ENCODE peak calls at places on chromosomes 12 and 14, in seven cellular contexts. One of them, this sample, is unnamed.

GRCh38 chr14:61267336-61267735 is 13.8 kb downstream of the TMEM30B start:
- DNase-seq in non-pigmented ciliary epithelial cell: no peak
- DNase-seq in GM12892: no peak
- DNase-seq in foreskin fibroblast: peak
- DNase-seq in ACHN: no peak
- DNase-seq in tibial artery: no peak
- DNase-seq in fibroblast of pulmonary artery: no peak
- DNase-seq in this sample: no peak

GRCh38 chr14:95895720-95896119 is 19.1 kb downstream of the TUNAR start:
- DNase-seq in non-pigmented ciliary epithelial cell: no peak
- DNase-seq in GM12892: no peak
- DNase-seq in foreskin fibroblast: no peak
- DNase-seq in ACHN: peak
- DNase-seq in tibial artery: no peak
- DNase-seq in fibroblast of pulmonary artery: no peak
- DNase-seq in this sample: no peak

GRCh38 chr12:13097526-13097925 is 5.9 kb downstream of the GSG1 start:
- DNase-seq in non-pigmented ciliary epithelial cell: no peak
- DNase-seq in GM12892: no peak
- DNase-seq in foreskin fibroblast: peak
- DNase-seq in ACHN: peak
- DNase-seq in tibial artery: no peak
- DNase-seq in fibroblast of pulmonary artery: no peak
- DNase-seq in this sample: no peak

GRCh38 chr12:90514325-90514724 is 440.7 kb downstream of the CCER1 start:
- DNase-seq in non-pigmented ciliary epithelial cell: no peak
- DNase-seq in GM12892: no peak
- DNase-seq in foreskin fibroblast: peak
- DNase-seq in ACHN: no peak
- DNase-seq in tibial artery: no peak
- DNase-seq in fibroblast of pulmonary artery: peak
- DNase-seq in this sample: no peak

GRCh38 chr14:105605501-105606304 is 79.3 kb downstream of the TMEM121 start:
- DNase-seq in non-pigmented ciliary epithelial cell: no peak
- DNase-seq in GM12892: no peak
- DNase-seq in foreskin fibroblast: no peak
- DNase-seq in ACHN: no peak
- DNase-seq in tibial artery: no peak
- DNase-seq in fibroblast of pulmonary artery: no peak
- DNase-seq in this sample: no peak

GRCh38 chr12:21138016-21138415 is 7.0 kb downstream of the SLCO1B1 start:
- DNase-seq in non-pigmented ciliary epithelial cell: no peak
- DNase-seq in GM12892: no peak
- DNase-seq in foreskin fibroblast: no peak
- DNase-seq in ACHN: no peak
- DNase-seq in tibial artery: no peak
- DNase-seq in fibroblast of pulmonary artery: no peak
- DNase-seq in this sample: no peak

GRCh38 chr12:119642986-119643385 is 24.9 kb upstream of the PRKAB1 start:
- DNase-seq in non-pigmented ciliary epithelial cell: no peak
- DNase-seq in GM12892: no peak
- DNase-seq in foreskin fibroblast: no peak
- DNase-seq in ACHN: peak
- DNase-seq in tibial artery: no peak
- DNase-seq in fibroblast of pulmonary artery: no peak
- DNase-seq in this sample: no peak

GRCh38 chr14:53144244-53144643 is 8.9 kb downstream of the DDHD1 start:
- DNase-seq in non-pigmented ciliary epithelial cell: no peak
- DNase-seq in GM12892: no peak
- DNase-seq in foreskin fibroblast: no peak
- DNase-seq in ACHN: no peak
- DNase-seq in tibial artery: no peak
- DNase-seq in fibroblast of pulmonary artery: no peak
- DNase-seq in this sample: no peak

GRCh38 chr12:117975006-117975405 is 6.2 kb upstream of the KSR2 start:
- DNase-seq in non-pigmented ciliary epithelial cell: no peak
- DNase-seq in GM12892: no peak
- DNase-seq in foreskin fibroblast: no peak
- DNase-seq in ACHN: no peak
- DNase-seq in tibial artery: no peak
- DNase-seq in fibroblast of pulmonary artery: no peak
- DNase-seq in this sample: no peak

GRCh38 chr12:27652174-27652763 is 44.0 kb upstream of the REP15 start:
- DNase-seq in non-pigmented ciliary epithelial cell: peak
- DNase-seq in GM12892: peak
- DNase-seq in foreskin fibroblast: peak
- DNase-seq in ACHN: peak
- DNase-seq in tibial artery: peak
- DNase-seq in fibroblast of pulmonary artery: peak
- DNase-seq in this sample: no peak

GRCh38 chr14:103541944-103542544 is 13.0 kb downstream of the TRMT61A start:
- DNase-seq in non-pigmented ciliary epithelial cell: no peak
- DNase-seq in GM12892: no peak
- DNase-seq in foreskin fibroblast: no peak
- DNase-seq in ACHN: no peak
- DNase-seq in tibial artery: no peak
- DNase-seq in fibroblast of pulmonary artery: no peak
- DNase-seq in this sample: no peak

GRCh38 chr12:109137055-109137454 is 20.7 kb downstream of the ACACB start:
- DNase-seq in non-pigmented ciliary epithelial cell: no peak
- DNase-seq in GM12892: no peak
- DNase-seq in foreskin fibroblast: no peak
- DNase-seq in ACHN: no peak
- DNase-seq in tibial artery: no peak
- DNase-seq in fibroblast of pulmonary artery: no peak
- DNase-seq in this sample: no peak

GRCh38 chr12:124732275-124733075 is 131.2 kb downstream of the SCARB1 start:
- DNase-seq in non-pigmented ciliary epithelial cell: no peak
- DNase-seq in GM12892: no peak
- DNase-seq in foreskin fibroblast: peak
- DNase-seq in ACHN: no peak
- DNase-seq in tibial artery: no peak
- DNase-seq in fibroblast of pulmonary artery: peak
- DNase-seq in this sample: no peak

GRCh38 chr12:93453633-93454032 is 11.9 kb upstream of the UBE2N start:
- DNase-seq in non-pigmented ciliary epithelial cell: peak
- DNase-seq in GM12892: no peak
- DNase-seq in foreskin fibroblast: peak
- DNase-seq in ACHN: no peak
- DNase-seq in tibial artery: no peak
- DNase-seq in fibroblast of pulmonary artery: peak
- DNase-seq in this sample: peak

GRCh38 chr12:120962487-120963054 is 15.8 kb upstream of the HNF1A start:
- DNase-seq in non-pigmented ciliary epithelial cell: no peak
- DNase-seq in GM12892: no peak
- DNase-seq in foreskin fibroblast: peak
- DNase-seq in ACHN: no peak
- DNase-seq in tibial artery: no peak
- DNase-seq in fibroblast of pulmonary artery: no peak
- DNase-seq in this sample: no peak

GRCh38 chr14:81200041-81200440 is 20.7 kb downstream of the GTF2A1 start:
- DNase-seq in non-pigmented ciliary epithelial cell: no peak
- DNase-seq in GM12892: no peak
- DNase-seq in foreskin fibroblast: no peak
- DNase-seq in ACHN: no peak
- DNase-seq in tibial artery: no peak
- DNase-seq in fibroblast of pulmonary artery: no peak
- DNase-seq in this sample: no peak

GRCh38 chr12:64160718-64161060 is 61.4 kb downstream of the KICS2 start:
- DNase-seq in non-pigmented ciliary epithelial cell: no peak
- DNase-seq in GM12892: no peak
- DNase-seq in foreskin fibroblast: peak
- DNase-seq in ACHN: no peak
- DNase-seq in tibial artery: no peak
- DNase-seq in fibroblast of pulmonary artery: peak
- DNase-seq in this sample: no peak

GRCh38 chr14:33085799-33086198 is 147.1 kb downstream of the NPAS3 start:
- DNase-seq in non-pigmented ciliary epithelial cell: no peak
- DNase-seq in GM12892: no peak
- DNase-seq in foreskin fibroblast: no peak
- DNase-seq in ACHN: no peak
- DNase-seq in tibial artery: no peak
- DNase-seq in fibroblast of pulmonary artery: no peak
- DNase-seq in this sample: no peak

GRCh38 chr12:122368361-122369073 is 54.0 kb downstream of the CLIP1 start:
- DNase-seq in non-pigmented ciliary epithelial cell: no peak
- DNase-seq in GM12892: no peak
- DNase-seq in foreskin fibroblast: peak
- DNase-seq in ACHN: no peak
- DNase-seq in tibial artery: no peak
- DNase-seq in fibroblast of pulmonary artery: peak
- DNase-seq in this sample: no peak

GRCh38 chr12:10364839-10365681 is 24.8 kb downstream of the KLRK1 start:
- DNase-seq in non-pigmented ciliary epithelial cell: no peak
- DNase-seq in GM12892: peak
- DNase-seq in foreskin fibroblast: peak
- DNase-seq in ACHN: peak
- DNase-seq in tibial artery: peak
- DNase-seq in fibroblast of pulmonary artery: peak
- DNase-seq in this sample: no peak

GRCh38 chr12:42584539-42585174 is 4.9 kb downstream of the PRICKLE1 start:
- DNase-seq in non-pigmented ciliary epithelial cell: no peak
- DNase-seq in GM12892: no peak
- DNase-seq in foreskin fibroblast: no peak
- DNase-seq in ACHN: no peak
- DNase-seq in tibial artery: no peak
- DNase-seq in fibroblast of pulmonary artery: no peak
- DNase-seq in this sample: no peak

GRCh38 chr14:52922656-52923055 is 28.2 kb downstream of the FERMT2 start:
- DNase-seq in non-pigmented ciliary epithelial cell: no peak
- DNase-seq in GM12892: no peak
- DNase-seq in foreskin fibroblast: peak
- DNase-seq in ACHN: peak
- DNase-seq in tibial artery: no peak
- DNase-seq in fibroblast of pulmonary artery: peak
- DNase-seq in this sample: peak

GRCh38 chr14:26199599-26200370 is 398.0 kb downstream of the NOVA1 start:
- DNase-seq in non-pigmented ciliary epithelial cell: peak
- DNase-seq in GM12892: no peak
- DNase-seq in foreskin fibroblast: peak
- DNase-seq in ACHN: peak
- DNase-seq in tibial artery: no peak
- DNase-seq in fibroblast of pulmonary artery: peak
- DNase-seq in this sample: peak

GRCh38 chr12:101667591-101667990 is 29.8 kb upstream of the CHPT1 start:
- DNase-seq in non-pigmented ciliary epithelial cell: no peak
- DNase-seq in GM12892: no peak
- DNase-seq in foreskin fibroblast: no peak
- DNase-seq in ACHN: no peak
- DNase-seq in tibial artery: no peak
- DNase-seq in fibroblast of pulmonary artery: no peak
- DNase-seq in this sample: no peak

GRCh38 chr14:75634848-75635247 is 25.8 kb downstream of the ERG28 start:
- DNase-seq in non-pigmented ciliary epithelial cell: no peak
- DNase-seq in GM12892: no peak
- DNase-seq in foreskin fibroblast: no peak
- DNase-seq in ACHN: no peak
- DNase-seq in tibial artery: no peak
- DNase-seq in fibroblast of pulmonary artery: no peak
- DNase-seq in this sample: no peak

GRCh38 chr12:13288501-13288900 is 92.0 kb downstream of the EMP1 start:
- DNase-seq in non-pigmented ciliary epithelial cell: no peak
- DNase-seq in GM12892: no peak
- DNase-seq in foreskin fibroblast: no peak
- DNase-seq in ACHN: no peak
- DNase-seq in tibial artery: no peak
- DNase-seq in fibroblast of pulmonary artery: peak
- DNase-seq in this sample: no peak

GRCh38 chr12:68749443-68749842 is 3.5 kb downstream of the SLC35E3 start:
- DNase-seq in non-pigmented ciliary epithelial cell: no peak
- DNase-seq in GM12892: no peak
- DNase-seq in foreskin fibroblast: no peak
- DNase-seq in ACHN: no peak
- DNase-seq in tibial artery: no peak
- DNase-seq in fibroblast of pulmonary artery: no peak
- DNase-seq in this sample: no peak

GRCh38 chr14:90375934-90376333 is 20.9 kb upstream of the CALM1 start:
- DNase-seq in non-pigmented ciliary epithelial cell: no peak
- DNase-seq in GM12892: no peak
- DNase-seq in foreskin fibroblast: no peak
- DNase-seq in ACHN: no peak
- DNase-seq in tibial artery: no peak
- DNase-seq in fibroblast of pulmonary artery: no peak
- DNase-seq in this sample: no peak

GRCh38 chr14:42222924-42223471 is 616.3 kb downstream of the LRFN5 start:
- DNase-seq in non-pigmented ciliary epithelial cell: peak
- DNase-seq in GM12892: peak
- DNase-seq in foreskin fibroblast: peak
- DNase-seq in ACHN: peak
- DNase-seq in tibial artery: peak
- DNase-seq in fibroblast of pulmonary artery: peak
- DNase-seq in this sample: peak